ENCODE peak calls at places on chromosomes 2 and 18, in seven cellular contexts. A is adrenal gland, S is cardiac muscle cell, K is right cardiac atrium, O is tibial artery, V is psoas muscle, T is right lobe of liver. X is an unnamed sample. For H3K4me1, the result is how much of the 10 kb centered on the place peaks cover.

GRCh38 chr2:127024769-127025356 is 82.1 kb downstream of the BIN1 start:
- DNase-seq in K (peak), O (no peak), S (peak), V (no peak), A (peak), T (no peak), X (peak)

GRCh38 chr2:112220831-112221230 is 34.0 kb downstream of the ZC3H8 start:
- DNase-seq in V (no peak), A (no peak), S (no peak), O (no peak), K (no peak), T (no peak), X (no peak)

GRCh38 chr2:1891971-1892486 is 147.7 kb upstream of the PXDN start:
- DNase-seq in K (no peak), O (no peak), T (no peak), A (peak), V (no peak), S (no peak), X (no peak)

GRCh38 chr18:7821784-7822183 is 254.7 kb downstream of the PTPRM start:
- DNase-seq in V (no peak), K (no peak), S (no peak), T (no peak), A (no peak), O (no peak), X (no peak)

GRCh38 chr18:64330976-64331375 is 182.1 kb upstream of the LINC00305 start:
- DNase-seq in A (no peak), K (no peak), V (no peak), S (no peak), O (no peak), T (no peak), X (no peak)

GRCh38 chr2:204109681-204110080 is 173.1 kb downstream of the ICOS start:
- DNase-seq in O (no peak), A (peak), V (no peak), K (no peak), S (peak), T (no peak), X (no peak)

GRCh38 chr2:32947076-32947483 is 327 bp downstream of the LTBP1 start:
- DNase-seq in T (peak), O (no peak), V (peak), A (no peak), S (no peak), K (peak), X (peak)

GRCh38 chr2:131040661-131041401 is 52.4 kb downstream of the FAM168B start:
- DNase-seq in K (no peak), O (no peak), A (peak), V (no peak), T (no peak), S (peak), X (no peak)

DNA sequence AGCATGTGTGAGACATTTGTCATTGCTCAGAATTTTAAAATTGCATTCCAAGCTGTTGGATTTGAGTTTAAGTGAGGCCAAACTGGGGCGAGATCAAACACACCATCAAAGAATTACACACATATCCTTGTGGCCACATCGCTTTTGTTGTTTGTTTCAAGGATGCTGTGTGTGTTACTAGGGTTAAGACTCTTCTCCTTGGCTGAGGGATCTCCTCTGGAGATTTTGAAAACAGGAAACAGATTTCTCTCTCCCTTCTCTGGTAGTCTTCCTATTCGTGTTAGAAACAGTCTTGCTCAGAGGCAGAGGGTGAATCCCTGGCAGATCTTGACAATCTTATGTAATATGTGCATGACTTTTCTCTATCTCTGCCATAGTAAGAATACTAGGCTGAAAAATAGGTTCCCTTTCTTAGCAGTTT is 101.6 kb downstream of the XRCC5 start:
- DNase-seq in V (no peak), S (no peak), O (no peak), A (no peak), K (no peak), T (no peak), X (no peak)
- H3K27ac ChIP-seq in V (no peak), S (no peak), O (no peak), A (peak), K (no peak), T (no peak), X (no peak)

GRCh38 chr2:176174850-176175728 is 13.4 kb upstream of the HOXD1 start:
- DNase-seq in T (no peak), O (no peak), V (no peak), A (peak), S (no peak), K (no peak), X (no peak)
- H3K4me3 ChIP-seq in T (no peak), O (no peak), V (peak), A (no peak), S (peak), K (no peak), X (no peak)

GRCh38 chr2:28394997-28395333 is 2.3 kb downstream of the FOSL2 start:
- DNase-seq in V (no peak), T (no peak), K (no peak), S (no peak), A (peak), O (no peak), X (no peak)
- H3K4me1 ChIP-seq in V (under half), T (under half), K (under half), S (under half), A (under half), O (under half), X (under half)

GRCh38 chr18:73151086-73151485 is 283.3 kb upstream of the NETO1 start:
- DNase-seq in K (no peak), A (no peak), S (no peak), T (no peak), V (no peak), O (no peak), X (no peak)
- H3K27ac ChIP-seq in K (no peak), A (no peak), S (no peak), T (no peak), V (no peak), O (no peak), X (no peak)

X was measured in upper lobe of right lung.